ENCODE peak calls at places on chromosomes 13 and 19, in six cellular contexts. Q, M, T, I, L and H are unnamed samples.

GRCh38 chr19:56748443-56748842 is 76.9 kb upstream of the ZNF835 start:
- DNase-seq in T (peak), I (peak), M (peak), L (no peak), Q (no peak), H (no peak)

GRCh38 chr13:109396266-109396665 is 390.1 kb downstream of the IRS2 start:
- DNase-seq in T (no peak), M (no peak), L (no peak), Q (no peak), I (no peak), H (no peak)

GRCh38 chr19:39032164-39032918 is at the start of gene FBXO27:
- DNase-seq in T (peak), Q (no peak), L (no peak), M (peak), I (no peak), H (no peak)

GRCh38 chr13:76667551-76667950 is 218.7 kb downstream of the KCTD12 start:
- DNase-seq in Q (no peak), I (no peak), L (no peak), T (peak), M (no peak), H (peak)

GRCh38 chr19:979318-979741 is 4.8 kb upstream of the WDR18 start:
- DNase-seq in Q (no peak), I (no peak), M (no peak), L (no peak), T (no peak), H (no peak)

GRCh38 chr13:40571338-40571737 is 95.1 kb downstream of the FOXO1 start:
- DNase-seq in L (no peak), T (no peak), M (no peak), Q (no peak), I (no peak), H (no peak)

GRCh38 chr19:40519352-40520322 is 52.8 kb downstream of the SPTBN4 start:
- DNase-seq in M (no peak), L (no peak), I (no peak), T (no peak), Q (peak), H (no peak)

GRCh38 chr13:50358221-50358620 is 343.0 kb downstream of the KCNRG start:
- DNase-seq in M (no peak), L (no peak), T (no peak), I (no peak), Q (no peak), H (peak)

GRCh38 chr19:10363789-10364281 is 16.5 kb downstream of the TYK2 start:
- DNase-seq in M (no peak), Q (no peak), L (no peak), I (no peak), T (peak), H (no peak)

GRCh38 chr19:50870417-50871089 is 2.7 kb upstream of the KLK2 start:
- DNase-seq in I (peak), M (peak), Q (peak), T (no peak), L (no peak), H (no peak)

GRCh38 chr13:59677966-59678814 is 485.5 kb downstream of the DIAPH3 start:
- DNase-seq in L (no peak), M (peak), T (peak), I (peak), Q (peak), H (peak)

DNA sequence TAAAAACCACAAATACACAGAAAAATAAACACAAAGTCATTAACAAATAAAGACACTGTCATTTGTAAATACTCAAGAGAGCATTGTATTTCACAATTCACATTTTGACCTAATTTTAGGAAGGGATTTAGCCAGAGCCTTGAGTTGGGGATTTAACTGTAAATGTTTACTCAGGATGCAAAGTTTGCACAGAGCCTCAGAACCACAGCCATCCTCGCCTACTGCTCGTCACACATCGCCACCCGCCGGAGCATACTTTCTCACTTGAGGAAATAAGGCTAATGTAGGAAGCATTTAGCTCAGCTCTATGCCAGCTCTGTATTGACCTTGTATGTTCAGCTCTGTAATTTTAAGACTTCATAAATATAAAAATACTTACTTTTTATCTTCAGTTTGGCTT is 442.7 kb downstream of the OXGR1 start:
- DNase-seq in Q (no peak), L (no peak), T (no peak), I (no peak), M (no peak), H (no peak)
- TF ChIP-seq MYC in Q (no peak), L (no peak), T (no peak), I (no peak), M (no peak), H (no peak)

GRCh38 chr19:3655402-3656072 is 28.9 kb upstream of the CACTIN start:
- DNase-seq in Q (no peak), I (no peak), L (no peak), T (peak), M (no peak), H (peak)

GRCh38 chr19:3657395-3657769 is 30.8 kb upstream of the CACTIN start:
- DNase-seq in T (no peak), M (no peak), L (no peak), I (no peak), Q (no peak), H (no peak)

GRCh38 chr19:3658004-3658822 is 31.6 kb upstream of the CACTIN start:
- DNase-seq in Q (no peak), M (no peak), T (no peak), I (no peak), L (no peak), H (no peak)

GRCh38 chr19:3656747-3657394 is 30.3 kb upstream of the CACTIN start:
- DNase-seq in L (no peak), T (no peak), Q (no peak), I (no peak), M (no peak), H (no peak)

DNA sequence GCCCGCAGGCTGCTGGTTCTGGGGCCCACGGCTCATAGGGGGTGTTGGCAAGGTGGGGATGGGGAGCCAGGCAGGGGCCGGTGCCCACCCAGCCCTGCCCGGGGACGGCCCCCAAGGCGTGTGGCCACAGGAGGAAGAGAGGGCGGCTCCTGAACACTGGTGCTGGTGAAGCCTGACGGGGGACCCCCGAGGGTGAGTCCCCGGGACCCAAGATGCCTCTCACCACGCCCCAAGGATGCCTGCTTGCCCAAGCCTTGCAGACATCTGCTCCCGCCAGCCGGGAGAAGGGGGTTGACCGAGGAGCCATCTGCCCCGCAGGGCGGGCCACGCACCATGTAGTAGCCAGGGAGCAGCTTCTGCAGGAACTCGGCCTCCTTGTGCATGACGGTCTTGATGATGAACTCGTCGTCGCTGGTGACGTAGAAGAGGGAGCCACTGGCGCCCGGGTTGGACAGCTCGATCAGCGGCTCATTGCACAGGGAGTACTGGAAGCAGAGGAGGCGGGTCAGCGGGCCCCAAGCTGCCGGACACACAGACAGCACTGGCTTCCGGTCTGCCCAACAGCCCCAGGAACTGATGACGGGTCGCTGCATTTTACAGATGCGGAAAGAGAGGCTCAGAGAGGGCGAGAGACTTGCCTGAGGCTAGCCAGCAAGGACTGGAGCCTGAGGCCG is 29.6 kb upstream of the CACTIN start:
- DNase-seq in L (no peak), Q (no peak), I (no peak), M (no peak), T (no peak), H (no peak)
- TF ChIP-seq MYC in L (no peak), Q (no peak), I (no peak), M (no peak), T (no peak), H (no peak)

DNA sequence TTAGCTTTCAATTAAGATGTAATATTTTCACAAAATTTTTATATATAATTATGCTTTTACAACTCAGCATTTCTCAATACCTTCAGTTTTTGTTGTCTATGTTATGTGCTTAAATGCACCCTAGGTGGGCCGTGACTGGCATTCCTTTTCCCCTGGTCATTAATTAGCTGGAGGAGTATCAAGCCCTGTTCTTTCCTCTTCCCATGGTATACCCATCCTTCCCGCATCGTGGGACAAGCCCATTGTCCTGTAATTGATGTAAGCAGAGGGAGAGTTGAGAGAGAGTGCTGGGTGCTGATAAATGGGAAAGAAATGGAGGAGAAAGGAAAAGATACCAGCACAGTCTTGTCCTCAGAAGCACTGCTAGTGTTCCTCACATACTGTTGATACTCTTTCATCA is 591.7 kb downstream of the GPC6 start:
- DNase-seq in I (no peak), L (no peak), M (no peak), T (no peak), Q (no peak), H (no peak)
- TF ChIP-seq MYC in I (no peak), L (no peak), M (no peak), T (no peak), Q (no peak), H (no peak)

DNA sequence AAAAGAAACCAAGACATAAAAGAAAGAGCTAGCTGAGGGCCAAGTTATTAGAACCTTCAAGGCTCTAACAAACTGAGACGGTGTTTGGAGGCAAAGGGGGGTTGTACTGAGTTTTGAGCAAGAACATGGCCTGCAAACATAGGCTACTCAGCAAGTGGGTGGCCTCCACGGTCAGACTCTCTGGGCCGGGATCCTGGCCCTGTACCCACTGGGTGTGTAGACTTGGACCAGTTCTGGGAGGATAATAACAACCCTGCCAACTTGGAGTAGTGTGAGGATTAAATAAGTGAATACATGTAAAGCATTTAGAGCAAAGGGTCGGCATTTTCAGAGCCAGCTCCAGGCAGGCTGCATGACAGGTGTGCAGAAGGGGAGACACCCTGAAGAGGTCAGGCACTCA is 56.1 kb upstream of the TNFRSF19 start:
- DNase-seq in T (no peak), Q (no peak), I (no peak), L (no peak), M (no peak), H (no peak)
- TF ChIP-seq MYC in T (no peak), Q (no peak), I (no peak), L (no peak), M (no peak), H (no peak)